ENCODE peak calls at places on chromosome 20, in six cellular contexts. X, S, G, D, B and W are unnamed samples.

GRCh38 chr20:52747736-52748135 is 224.4 kb upstream of the TSHZ2 start:
- DNase-seq in X (no peak), S (peak; percentile 50), G (no peak), D (peak; percentile 6), B (peak; percentile 10), W (no peak)

GRCh38 chr20:51396365-51396909 is 146.1 kb downstream of the NFATC2 start:
- DNase-seq in X (no peak), S (no peak), G (no peak), D (no peak), B (no peak), W (no peak)

GRCh38 chr20:37897008-37897548 is 5.8 kb upstream of the VSTM2L start:
- DNase-seq in X (no peak), S (peak; percentile 52), G (no peak), D (no peak), B (no peak), W (no peak)

GRCh38 chr20:5949943-5950270 is 426 bp downstream of the TRMT6 start:
- DNase-seq in X (no peak), S (peak; percentile 18), G (no peak), D (no peak), B (no peak), W (no peak)

GRCh38 chr20:33663161-33664084 is 1.3 kb downstream of the C20orf144 start:
- DNase-seq in X (peak; percentile 54), S (peak; percentile 87), G (peak; percentile 75), D (peak; percentile 81), B (peak; percentile 72), W (peak; percentile 72)

GRCh38 chr20:32057785-32058184 is 5.7 kb downstream of the HCK start:
- DNase-seq in X (no peak), S (no peak), G (no peak), D (no peak), B (no peak), W (no peak)

GRCh38 chr20:35750611-35751010 is 8.6 kb upstream of the RBM39 start:
- DNase-seq in X (no peak), S (no peak), G (no peak), D (no peak), B (no peak), W (no peak)

GRCh38 chr20:50968289-50968688 is 9.7 kb downstream of the MOCS3 start:
- DNase-seq in X (no peak), S (no peak), G (no peak), D (no peak), B (no peak), W (no peak)

GRCh38 chr20:33370296-33370695 is 31.0 kb downstream of the CDK5RAP1 start:
- DNase-seq in X (no peak), S (no peak), G (no peak), D (peak; percentile 88), B (peak; percentile 29), W (peak; percentile 83)

GRCh38 chr20:8251201-8251575 is 119.1 kb downstream of the PLCB1 start:
- DNase-seq in X (no peak), S (no peak), G (no peak), D (no peak), B (no peak), W (no peak)

GRCh38 chr20:8722277-8722928 is 346.5 kb upstream of the PLCB4 start:
- DNase-seq in X (peak; percentile 61), S (peak; percentile 59), G (no peak), D (peak; percentile 71), B (peak; percentile 66), W (peak; percentile 51)

GRCh38 chr20:63808145-63808724 is 22.8 kb downstream of the ZBTB46 start:
- DNase-seq in X (no peak), S (no peak), G (no peak), D (no peak), B (no peak), W (no peak)

GRCh38 chr20:19995220-19995863 is 21.8 kb upstream of the NAA20 start:
- DNase-seq in X (peak; percentile 43), S (peak; percentile 49), G (no peak), D (peak; percentile 61), B (peak; percentile 59), W (no peak)

GRCh38 chr20:63896136-63896890 is 1.4 kb downstream of the DNAJC5 start:
- DNase-seq in X (peak; percentile 30), S (no peak), G (no peak), D (peak; percentile 71), B (peak; percentile 41), W (no peak)

GRCh38 chr20:433300-433975 is 25.3 kb downstream of the RBCK1 start:
- DNase-seq in X (no peak), S (no peak), G (peak; percentile 51), D (peak; percentile 84), B (no peak), W (peak; percentile 57)

GRCh38 chr20:38581013-38581412 is at the start of gene ADIG:
- DNase-seq in X (no peak), S (no peak), G (no peak), D (peak; percentile 57), B (no peak), W (peak; percentile 37)

GRCh38 chr20:51446230-51446629 is 96.3 kb downstream of the NFATC2 start:
- DNase-seq in X (no peak), S (no peak), G (no peak), D (no peak), B (no peak), W (no peak)

GRCh38 chr20:47020231-47020630 is 125.6 kb downstream of the EYA2 start:
- DNase-seq in X (no peak), S (no peak), G (no peak), D (no peak), B (peak; percentile 9), W (no peak)

GRCh38 chr20:45337367-45338120 is 10.7 kb downstream of the SDC4 start:
- DNase-seq in X (peak; percentile 89), S (no peak), G (no peak), D (peak; percentile 97), B (peak; percentile 98), W (peak; percentile 78)

GRCh38 chr20:46118481-46119020 is 437 bp downstream of the CD40 start:
- DNase-seq in X (no peak), S (no peak), G (no peak), D (peak; percentile 78), B (no peak), W (no peak)

GRCh38 chr20:32189691-32190607 is 17.6 kb downstream of the PLAGL2 start:
- DNase-seq in X (no peak), S (no peak), G (no peak), D (no peak), B (peak; percentile 38), W (no peak)

GRCh38 chr20:37341632-37342031 is 4.3 kb upstream of the SRC start:
- DNase-seq in X (no peak), S (no peak), G (no peak), D (no peak), B (no peak), W (no peak)

GRCh38 chr20:23436681-23437080 is 2.8 kb upstream of the CSTL1 start:
- DNase-seq in X (no peak), S (no peak), G (no peak), D (peak; percentile 5), B (no peak), W (no peak)

GRCh38 chr20:50652702-50653294 is 38.5 kb downstream of the RIPOR3 start:
- DNase-seq in X (peak; percentile 10), S (no peak), G (no peak), D (no peak), B (peak; percentile 7), W (no peak)

GRCh38 chr20:20491110-20491783 is 123.3 kb downstream of the INSM1 start:
- DNase-seq in X (peak; percentile 61), S (no peak), G (no peak), D (peak; percentile 10), B (peak; percentile 85), W (no peak)

GRCh38 chr20:35541118-35541782 is 628 bp upstream of the ERGIC3 start:
- DNase-seq in X (no peak), S (no peak), G (no peak), D (no peak), B (no peak), W (no peak)

GRCh38 chr20:63829943-63830820 is 882 bp downstream of the ZBTB46 start:
- DNase-seq in X (no peak), S (peak; percentile 51), G (no peak), D (no peak), B (no peak), W (no peak)